ENCODE peak calls at places on chromosomes 3 and 15, in nine cellular contexts. B is HFF-Myc, H is neural crest cell, K is fibroblast of the aortic adventitia, D is HFFc6, W is WTC11, L is endothelial cell, T is AG09309, P is Panc1. Z is an unnamed sample.

GRCh38 chr3:43285644-43286043 is 696 bp upstream of the SNRK start:
- DNase-seq in B (no peak), H (no peak), K (no peak), D (no peak), W (peak), L (peak), T (no peak), P (no peak), Z (no peak)

GRCh38 chr3:53845103-53845880 is 927 bp downstream of the CHDH start:
- DNase-seq in B (no peak), H (no peak), K (peak), D (no peak), W (peak), L (peak), T (no peak), P (no peak), Z (peak)

GRCh38 chr3:127459205-127459604 is 131.3 kb downstream of the TPRA1 start:
- DNase-seq in B (no peak), H (no peak), K (no peak), D (no peak), W (no peak), L (no peak), T (no peak), P (no peak), Z (no peak)

GRCh38 chr3:170356596-170357175 is 829 bp upstream of the SKIL start:
- DNase-seq in B (no peak), H (peak), K (peak), D (peak), W (peak), L (peak), T (peak), P (no peak), Z (peak)

GRCh38 chr3:14370719-14371572 is 31.5 kb upstream of the SLC6A6 start:
- DNase-seq in B (no peak), H (no peak), K (no peak), D (no peak), W (no peak), L (no peak), T (no peak), P (no peak), Z (no peak)

GRCh38 chr15:68289621-68290352 is 12.2 kb downstream of the FEM1B start:
- DNase-seq in B (no peak), H (no peak), K (no peak), D (no peak), W (no peak), L (no peak), T (no peak), P (no peak), Z (no peak)

GRCh38 chr3:4824948-4825325 is 154.3 kb upstream of the BHLHE40 start:
- DNase-seq in B (peak), H (no peak), K (peak), D (peak), W (no peak), L (no peak), T (no peak), P (no peak), Z (no peak)

GRCh38 chr3:59235221-59236012 is 185.6 kb upstream of the CFAP20DC start:
- DNase-seq in B (no peak), H (no peak), K (no peak), D (no peak), W (no peak), L (no peak), T (no peak), P (no peak), Z (peak)

GRCh38 chr3:49654176-49654825 is 19.9 kb upstream of the APEH start:
- DNase-seq in B (no peak), H (no peak), K (no peak), D (no peak), W (no peak), L (no peak), T (no peak), P (no peak), Z (no peak)

GRCh38 chr15:38707802-38708671 is 143.4 kb upstream of the RASGRP1 start:
- DNase-seq in B (no peak), H (peak), K (peak), D (peak), W (peak), L (peak), T (no peak), P (no peak), Z (peak)

GRCh38 chr15:64122936-64123351 is 27.2 kb downstream of the SNX1 start:
- DNase-seq in B (no peak), H (no peak), K (no peak), D (no peak), W (no peak), L (no peak), T (no peak), P (no peak), Z (no peak)

GRCh38 chr15:40498418-40498817 is 27.6 kb downstream of the CHST14 start:
- DNase-seq in B (no peak), H (no peak), K (no peak), D (peak), W (no peak), L (no peak), T (peak), P (no peak), Z (no peak)

GRCh38 chr3:99929409-99930139 is 111.9 kb downstream of the CMSS1 start:
- DNase-seq in B (no peak), H (no peak), K (peak), D (peak), W (no peak), L (no peak), T (no peak), P (no peak), Z (no peak)

GRCh38 chr3:16824085-16824696 is 60.6 kb upstream of the PLCL2 start:
- DNase-seq in B (no peak), H (no peak), K (no peak), D (no peak), W (no peak), L (no peak), T (no peak), P (no peak), Z (peak)

GRCh38 chr3:77380141-77380540 is 340.2 kb downstream of the ROBO2 start:
- DNase-seq in B (no peak), H (no peak), K (no peak), D (no peak), W (no peak), L (no peak), T (no peak), P (no peak), Z (no peak)
- TF ChIP-seq CTCF in B (no peak), H (no peak), K (no peak), D (no peak), W (no peak), L (no peak), T (no peak), P (no peak), Z (no peak)

GRCh38 chr3:68135145-68135544 is 480.7 kb upstream of the SUCLG2 start:
- DNase-seq in B (no peak), H (no peak), K (no peak), D (no peak), W (no peak), L (no peak), T (no peak), P (no peak), Z (no peak)
- TF ChIP-seq CTCF in B (no peak), H (no peak), K (no peak), D (no peak), W (no peak), L (no peak), T (no peak), P (no peak), Z (no peak)

DNA sequence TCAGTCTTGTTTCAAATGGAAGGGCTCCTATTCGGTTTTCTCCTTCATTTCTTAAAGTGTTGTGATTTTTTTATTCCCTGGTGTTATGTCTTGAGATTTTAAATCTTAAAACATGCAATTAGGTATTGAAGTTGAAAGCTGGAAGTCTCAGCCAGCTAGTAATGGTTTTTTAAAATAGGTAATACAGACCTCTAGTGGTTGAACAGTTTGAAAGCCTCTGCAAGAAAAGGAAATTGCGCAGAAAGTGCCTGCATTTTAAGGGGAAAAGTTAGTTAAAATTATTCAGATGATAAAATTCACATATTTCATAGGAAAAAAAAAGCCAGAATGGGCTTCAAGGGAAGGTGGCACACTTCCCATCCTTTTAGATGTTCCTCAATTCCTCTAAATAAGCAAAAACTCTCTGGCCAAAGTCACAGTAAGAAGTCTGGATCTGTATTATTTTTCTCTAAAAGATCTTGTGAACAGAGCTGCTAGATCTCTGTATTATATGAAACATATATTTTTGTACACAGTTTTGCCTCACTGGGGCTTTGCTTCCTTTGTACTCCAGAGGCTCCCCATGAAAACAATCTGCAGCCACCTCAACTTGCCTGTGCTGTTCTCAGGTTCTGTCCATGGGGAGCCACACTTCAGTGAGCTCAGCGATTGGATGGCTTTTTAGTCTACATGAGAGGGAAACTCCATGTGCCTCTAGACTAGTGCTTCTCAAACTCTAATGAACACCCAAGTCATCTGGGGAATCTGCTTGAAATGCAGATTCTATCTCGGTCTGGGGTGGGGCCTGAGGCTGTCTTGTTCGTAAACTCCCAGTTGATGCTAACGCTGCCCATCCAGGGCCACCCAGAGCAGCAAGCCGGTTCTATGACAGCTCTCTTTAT is 21.5 kb downstream of the AGTR1 start:
- DNase-seq in B (no peak), H (no peak), K (peak), D (peak), W (peak), L (no peak), T (no peak), P (no peak), Z (no peak)
- TF ChIP-seq CTCF in B (peak), H (peak), K (peak), D (peak), W (no peak), L (no peak), T (peak), P (peak), Z (no peak)

DNA sequence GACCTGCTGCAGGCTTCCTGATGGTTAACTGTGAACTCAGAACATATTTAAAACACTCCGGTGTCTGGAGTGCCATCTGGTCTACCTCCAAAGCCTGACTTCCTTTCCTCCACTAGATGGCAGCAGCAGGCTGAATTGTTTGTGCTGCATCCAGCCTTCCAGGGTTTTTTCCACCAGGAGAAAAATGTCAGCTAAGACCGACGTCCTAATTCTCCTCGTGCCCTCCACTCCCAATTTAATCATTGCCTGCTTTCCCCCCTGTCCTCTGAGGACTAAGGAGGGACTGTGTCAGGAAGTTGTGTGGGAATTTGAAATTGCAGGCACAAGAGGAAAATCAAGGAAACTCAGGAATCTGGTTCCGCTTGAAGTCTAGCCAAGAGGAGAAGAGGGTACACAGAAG is 165.2 kb upstream of the UMPS start:
- DNase-seq in B (peak), H (peak), K (peak), D (peak), W (peak), L (peak), T (peak), P (peak), Z (peak)
- TF ChIP-seq CTCF in B (peak), H (peak), K (peak), D (peak), W (peak), L (peak), T (peak), P (peak), Z (peak)

GRCh38 chr3:168249539-168250414 is 154.1 kb upstream of the GOLIM4 start:
- DNase-seq in B (peak), H (peak), K (peak), D (peak), W (peak), L (peak), T (peak), P (no peak), Z (peak)
- TF ChIP-seq CTCF in B (peak), H (peak), K (no peak), D (peak), W (no peak), L (no peak), T (peak), P (peak), Z (peak)

GRCh38 chr3:155859859-155860258 is 5.6 kb upstream of the SLC33A1 start:
- DNase-seq in B (no peak), H (no peak), K (peak), D (peak), W (no peak), L (no peak), T (no peak), P (no peak), Z (no peak)

GRCh38 chr3:155853214-155854146 is 747 bp downstream of the SLC33A1 start:
- DNase-seq in B (no peak), H (peak), K (peak), D (no peak), W (peak), L (peak), T (no peak), P (no peak), Z (peak)

GRCh38 chr3:155854147-155854940 is at the start of gene SLC33A1:
- DNase-seq in B (peak), H (peak), K (peak), D (peak), W (peak), L (peak), T (peak), P (peak), Z (peak)
- TF ChIP-seq CTCF in B (no peak), H (no peak), K (no peak), D (no peak), W (no peak), L (no peak), T (no peak), P (no peak), Z (no peak)

GRCh38 chr15:27757050-27757449 is 342.1 kb downstream of the OCA2 start:
- DNase-seq in B (no peak), H (no peak), K (no peak), D (no peak), W (no peak), L (no peak), T (no peak), P (no peak), Z (no peak)
- TF ChIP-seq CTCF in B (no peak), H (no peak), K (no peak), D (no peak), W (no peak), L (no peak), T (no peak), P (no peak), Z (peak)

GRCh38 chr3:78979083-78979482 is 788.7 kb downstream of the ROBO1 start:
- DNase-seq in B (no peak), H (no peak), K (no peak), D (no peak), W (no peak), L (no peak), T (no peak), P (no peak), Z (no peak)

GRCh38 chr3:78974181-78974770 is 793.5 kb downstream of the ROBO1 start:
- DNase-seq in B (no peak), H (no peak), K (peak), D (no peak), W (no peak), L (no peak), T (peak), P (no peak), Z (no peak)

GRCh38 chr3:78976200-78976599 is 791.6 kb downstream of the ROBO1 start:
- DNase-seq in B (no peak), H (no peak), K (no peak), D (no peak), W (no peak), L (no peak), T (no peak), P (no peak), Z (no peak)

GRCh38 chr3:78977073-78977472 is 790.7 kb downstream of the ROBO1 start:
- DNase-seq in B (no peak), H (no peak), K (no peak), D (no peak), W (no peak), L (no peak), T (no peak), P (no peak), Z (no peak)

GRCh38 chr3:78978037-78978436 is 789.8 kb downstream of the ROBO1 start:
- DNase-seq in B (no peak), H (no peak), K (peak), D (peak), W (no peak), L (no peak), T (no peak), P (no peak), Z (no peak)
- TF ChIP-seq CTCF in B (peak), H (peak), K (peak), D (peak), W (no peak), L (peak), T (peak), P (peak), Z (peak)

DNA sequence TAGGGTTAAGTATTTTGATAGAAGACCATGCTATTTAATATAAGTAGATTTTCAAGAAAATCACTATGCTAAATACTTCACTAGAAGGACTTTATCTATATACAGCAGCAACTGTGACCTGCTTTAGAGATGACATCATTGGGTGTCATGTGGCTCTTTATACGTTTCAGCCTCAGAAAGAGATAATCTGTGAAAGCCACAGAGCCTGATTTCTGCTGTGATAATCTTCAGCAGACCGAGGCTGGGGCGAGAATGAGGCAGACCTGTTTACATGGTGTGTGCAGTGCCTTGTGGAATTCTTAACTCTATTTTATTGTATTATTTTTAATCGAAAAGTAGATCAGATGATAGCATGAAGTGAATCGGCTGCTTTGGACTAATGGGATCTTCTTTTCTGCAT is 471.2 kb downstream of the MFSD1 start:
- DNase-seq in B (no peak), H (no peak), K (no peak), D (no peak), W (no peak), L (no peak), T (no peak), P (no peak), Z (peak)
- TF ChIP-seq CTCF in B (no peak), H (no peak), K (no peak), D (no peak), W (no peak), L (no peak), T (no peak), P (no peak), Z (no peak)